ENCODE peak calls at places on chromosomes 16 and 17, in five cellular contexts. K is tibial artery, U is AG04450, H is upper lobe of right lung, W is neural progenitor cell. X is an unnamed sample.

GRCh38 chr17:46832945-46833839 is 14.7 kb upstream of the WNT3 start:
- DNase-seq in K (no peak), U (peak), H (no peak), W (peak), X (peak)

GRCh38 chr16:77888786-77889185 is 100.4 kb downstream of the VAT1L start:
- DNase-seq in K (no peak), U (no peak), H (no peak), W (no peak), X (no peak)

GRCh38 chr16:66502020-66502913 is 47.7 kb downstream of the TK2 start:
- DNase-seq in K (peak), U (no peak), H (peak), W (no peak), X (no peak)

GRCh38 chr17:64572682-64573154 is 65.9 kb downstream of the CEP95 start:
- DNase-seq in K (no peak), U (no peak), H (no peak), W (no peak), X (peak)

GRCh38 chr16:29007865-29008593 is 23.2 kb downstream of the LAT start:
- DNase-seq in K (no peak), U (peak), H (no peak), W (no peak), X (peak)

GRCh38 chr16:12899529-12900168 is 1.7 kb upstream of the SHISA9 start:
- DNase-seq in K (no peak), U (no peak), H (no peak), W (peak), X (no peak)

GRCh38 chr16:11410382-11411058 is 65.3 kb downstream of the RMI2 start:
- DNase-seq in K (peak), U (no peak), H (no peak), W (no peak), X (no peak)

GRCh38 chr16:56266981-56267607 is 75.8 kb downstream of the GNAO1 start:
- DNase-seq in K (no peak), U (no peak), H (peak), W (no peak), X (no peak)

GRCh38 chr16:87384162-87384999 is 805 bp upstream of the FBXO31 start:
- DNase-seq in K (peak), U (no peak), H (peak), W (no peak), X (no peak)

GRCh38 chr17:82888583-82889495 is 49.0 kb upstream of the ZNF750 start:
- DNase-seq in K (no peak), U (no peak), H (peak), W (no peak), X (no peak)

GRCh38 chr16:89363621-89364393 is 126.6 kb downstream of the ANKRD11 start:
- DNase-seq in K (no peak), U (no peak), H (peak), W (peak), X (peak)

GRCh38 chr17:40909755-40910154 is 24.7 kb upstream of the KRT20 start:
- DNase-seq in K (no peak), U (peak), H (no peak), W (no peak), X (peak)

GRCh38 chr16:81647527-81647926 is 131.6 kb upstream of the PLCG2 start:
- DNase-seq in K (no peak), U (no peak), H (no peak), W (no peak), X (peak)

GRCh38 chr16:87056083-87056482 is 261.1 kb downstream of the C16orf95 start:
- DNase-seq in K (no peak), U (no peak), H (no peak), W (no peak), X (peak)

GRCh38 chr17:47230864-47231263 is 21.7 kb downstream of the MYL4 start:
- DNase-seq in K (no peak), U (no peak), H (no peak), W (no peak), X (no peak)

GRCh38 chr17:51799240-51799639 is 359.3 kb downstream of the CA10 start:
- DNase-seq in K (no peak), U (no peak), H (no peak), W (no peak), X (no peak)

GRCh38 chr16:1821861-1822611 is 4.6 kb downstream of the HAGH start:
- DNase-seq in K (no peak), U (no peak), H (no peak), W (no peak), X (no peak)

GRCh38 chr16:51419768-51420167 is 268.7 kb upstream of the SALL1 start:
- DNase-seq in K (no peak), U (no peak), H (no peak), W (no peak), X (no peak)

GRCh38 chr16:68866933-68867332 is 23.6 kb downstream of the TANGO6 start:
- DNase-seq in K (no peak), U (no peak), H (no peak), W (no peak), X (no peak)

GRCh38 chr16:31487720-31488629 is 5.1 kb downstream of the SLC5A2 start:
- DNase-seq in K (no peak), U (no peak), H (peak), W (peak), X (no peak)

GRCh38 chr17:14750866-14751265 is 450.0 kb downstream of the HS3ST3B1 start:
- DNase-seq in K (no peak), U (no peak), H (no peak), W (no peak), X (no peak)

GRCh38 chr17:31649302-31649701 is 209.7 kb downstream of the COPRS start:
- DNase-seq in K (no peak), U (no peak), H (no peak), W (no peak), X (no peak)

GRCh38 chr17:83171661-83172060 is 92.3 kb downstream of the METRNL start:
- DNase-seq in K (no peak), U (no peak), H (no peak), W (peak), X (no peak)

GRCh38 chr17:63436523-63437110 is 9.5 kb downstream of the CYB561 start:
- DNase-seq in K (no peak), U (no peak), H (no peak), W (no peak), X (no peak)

GRCh38 chr16:50735629-50736122 is 6.2 kb upstream of the CYLD start:
- DNase-seq in K (no peak), U (no peak), H (no peak), W (no peak), X (no peak)

GRCh38 chr16:69187387-69187890 is 475 bp downstream of the SNTB2 start:
- DNase-seq in K (peak), U (no peak), H (peak), W (peak), X (no peak)

GRCh38 chr17:40103742-40104095 is 3.3 kb upstream of the NR1D1 start:
- DNase-seq in K (no peak), U (no peak), H (no peak), W (no peak), X (no peak)

GRCh38 chr17:67127925-67128324 is 83.6 kb downstream of the CACNG1 start:
- DNase-seq in K (no peak), U (no peak), H (no peak), W (no peak), X (no peak)

GRCh38 chr17:66782866-66783265 is 52.1 kb upstream of the CACNG5 start:
- DNase-seq in K (no peak), U (no peak), H (no peak), W (peak), X (no peak)

GRCh38 chr16:88773812-88774291 is 11.2 kb downstream of the PIEZO1 start:
- DNase-seq in K (peak), U (no peak), H (peak), W (peak), X (peak)

GRCh38 chr17:78357687-78358537 is 2.0 kb downstream of the SOCS3 start:
- DNase-seq in K (no peak), U (no peak), H (no peak), W (peak), X (no peak)

GRCh38 chr16:46833465-46833810 is 2.5 kb upstream of the C16orf87 start:
- DNase-seq in K (no peak), U (no peak), H (no peak), W (no peak), X (no peak)
- H3K4me3 ChIP-seq in K (no peak), U (no peak), H (no peak), W (no peak), X (no peak)

GRCh38 chr16:9136596-9136995 is 45.2 kb downstream of the HAPSTR1 start:
- DNase-seq in K (no peak), U (no peak), H (peak), W (no peak), X (no peak)

GRCh38 chr16:9138021-9138680 is 46.7 kb downstream of the HAPSTR1 start:
- DNase-seq in K (no peak), U (no peak), H (peak), W (no peak), X (no peak)

GRCh38 chr16:9135797-9136196 is 44.4 kb downstream of the HAPSTR1 start:
- DNase-seq in K (no peak), U (no peak), H (peak), W (no peak), X (no peak)

GRCh38 chr16:9134306-9134705 is 42.9 kb downstream of the HAPSTR1 start:
- DNase-seq in K (no peak), U (no peak), H (peak), W (no peak), X (no peak)

GRCh38 chr16:9134739-9135138 is 43.3 kb downstream of the HAPSTR1 start:
- DNase-seq in K (no peak), U (no peak), H (peak), W (peak), X (peak)
- TF ChIP-seq CTCF in K (peak), U (peak), H (peak), W (peak), X (peak)

GRCh38 chr17:44097110-44097810 is 26.2 kb downstream of the HDAC5 start:
- DNase-seq in K (no peak), U (no peak), H (no peak), W (no peak), X (peak)

GRCh38 chr17:44095388-44095646 is 24.8 kb downstream of the G6PC3 start:
- DNase-seq in K (no peak), U (no peak), H (no peak), W (no peak), X (no peak)

GRCh38 chr17:44093231-44093900 is 22.8 kb downstream of the G6PC3 start:
- DNase-seq in K (no peak), U (no peak), H (no peak), W (no peak), X (no peak)

GRCh38 chr17:44094701-44095387 is 24.3 kb downstream of the G6PC3 start:
- DNase-seq in K (no peak), U (no peak), H (no peak), W (no peak), X (no peak)

DNA sequence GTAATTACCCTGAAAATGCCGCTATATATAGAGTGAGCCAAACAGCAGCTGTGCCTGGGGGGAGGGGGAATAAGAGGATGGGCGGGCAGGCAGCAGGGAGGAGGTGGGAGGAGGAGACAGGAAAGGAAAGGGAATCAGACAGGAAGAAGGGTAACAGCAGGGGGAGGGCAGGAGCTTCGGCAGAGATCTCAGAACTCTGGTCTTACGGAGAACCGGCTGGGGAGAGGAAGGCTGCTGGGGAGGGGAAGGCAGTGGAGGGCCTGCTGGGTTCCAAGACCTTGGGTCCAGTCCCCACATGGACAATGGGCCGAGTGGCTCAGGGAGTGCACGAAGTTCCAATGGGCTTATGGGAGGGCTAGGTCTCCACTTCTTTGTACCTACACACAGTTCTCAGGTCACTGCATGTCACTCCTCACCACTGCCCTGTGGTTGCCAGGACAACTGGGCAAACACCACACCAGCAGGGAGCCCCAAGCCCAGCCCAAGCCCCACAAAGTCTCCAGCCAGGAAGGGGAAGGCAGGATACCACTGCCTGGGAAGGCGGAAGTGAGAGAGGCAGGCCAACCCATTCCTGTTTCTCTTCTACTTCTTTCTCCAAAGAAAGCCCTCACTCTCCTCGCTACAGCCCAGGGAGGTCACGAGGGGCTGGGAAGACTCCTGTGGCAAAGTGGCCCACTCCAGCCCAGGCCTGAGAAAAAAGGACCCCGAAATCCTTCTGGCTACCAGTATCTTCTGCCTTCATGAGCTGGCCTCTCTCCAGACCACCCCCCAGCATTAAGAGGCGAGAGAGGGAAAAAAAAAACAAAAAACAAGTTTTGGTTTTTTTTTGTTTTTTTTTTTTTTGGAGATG is 25.3 kb downstream of the G6PC3 start:
- DNase-seq in K (peak), U (peak), H (peak), W (peak), X (peak)
- H3K27ac ChIP-seq in K (peak), U (peak), H (peak), W (peak), X (peak)

DNA sequence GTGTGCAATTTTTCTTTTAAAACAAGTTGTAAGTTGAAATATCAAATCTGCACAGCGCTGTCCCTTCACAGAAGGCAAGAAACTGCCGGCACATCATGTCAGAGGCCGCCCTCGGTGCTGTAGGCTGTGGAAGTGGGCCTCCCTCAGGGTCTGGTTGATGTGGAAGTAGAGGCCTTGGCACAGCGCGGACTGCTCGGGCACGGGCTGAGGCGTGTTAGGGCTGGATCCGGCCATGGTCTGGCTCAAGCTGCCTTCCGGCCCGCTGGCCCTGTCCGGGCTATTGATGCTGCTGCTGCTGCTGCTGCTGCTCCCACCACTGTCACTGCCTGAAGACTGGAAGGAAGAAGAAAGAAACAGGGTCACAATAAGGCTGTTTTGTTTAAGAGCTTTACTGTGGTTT is 16.6 kb downstream of the COG1 start:
- DNase-seq in K (no peak), U (no peak), H (no peak), W (no peak), X (no peak)
- H3K4me3 ChIP-seq in K (no peak), U (no peak), H (no peak), W (no peak), X (no peak)

DNA sequence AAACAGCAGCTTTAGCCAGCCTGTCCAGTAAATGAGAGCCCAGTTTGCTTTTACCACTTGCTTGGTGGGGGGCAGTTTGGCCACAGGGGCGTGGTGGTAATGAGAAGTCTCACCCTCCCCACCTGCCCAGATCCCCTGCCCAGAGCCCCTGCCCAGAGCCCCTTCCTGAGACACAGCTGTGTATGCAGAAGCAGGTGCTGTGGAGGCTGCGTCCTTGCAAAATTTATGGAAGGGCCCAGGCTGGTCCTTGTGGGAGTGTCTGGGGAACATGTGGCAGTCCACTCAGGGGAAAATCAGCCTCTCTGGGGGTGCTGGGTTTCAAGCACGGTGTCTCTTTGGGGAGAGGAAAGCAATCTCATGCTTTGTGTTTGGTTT is 27.6 kb upstream of the LGALS9 start:
- DNase-seq in K (no peak), U (no peak), H (no peak), W (no peak), X (no peak)
- TF ChIP-seq CTCF in K (no peak), U (no peak), H (no peak), W (no peak), X (no peak)

DNA sequence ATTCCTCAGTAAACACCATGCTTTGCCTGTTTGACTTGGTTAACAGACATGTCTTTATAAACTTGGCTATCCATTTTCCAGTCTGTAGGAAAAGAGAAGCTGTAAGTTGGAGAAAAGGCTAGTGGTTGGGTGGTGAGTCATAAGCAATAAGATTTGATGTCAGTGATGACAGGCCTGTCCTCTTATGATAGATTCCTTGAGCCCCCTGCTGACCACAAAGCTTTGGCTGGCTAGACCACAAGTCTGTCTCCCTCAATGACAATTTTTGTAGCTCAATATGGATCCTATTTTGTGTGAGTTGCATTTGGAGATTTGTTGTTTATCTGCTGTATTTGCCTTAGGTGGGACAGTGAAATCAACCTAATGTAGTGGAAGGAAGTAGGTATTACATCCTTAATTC is 67.6 kb downstream of the SIAH1 start:
- DNase-seq in K (no peak), U (no peak), H (no peak), W (no peak), X (peak)
- H3K27ac ChIP-seq in K (no peak), U (no peak), H (peak), W (no peak), X (no peak)

GRCh38 chr16:84228321-84228838 is 11.4 kb downstream of the KCNG4 start:
- DNase-seq in K (peak), U (peak), H (peak), W (peak), X (peak)
- H3K4me3 ChIP-seq in K (no peak), U (no peak), H (no peak), W (no peak), X (peak)

GRCh38 chr17:49764559-49765180 is 739 bp upstream of the FAM117A start:
- DNase-seq in K (no peak), U (no peak), H (no peak), W (no peak), X (no peak)
- TF ChIP-seq CTCF in K (no peak), U (no peak), H (no peak), W (no peak), X (no peak)

GRCh38 chr16:48383204-48383876 is 1.9 kb downstream of the SIAH1 start:
- DNase-seq in K (no peak), U (no peak), H (no peak), W (no peak), X (no peak)
- H3K27ac ChIP-seq in K (peak), U (no peak), H (peak), W (no peak), X (no peak)

X was measured in brain microvascular endothelial cell.